ENCODE peak calls at places on chromosomes 4 and X, in seven cellular contexts. D is Karpas-422, J is PC-3, Y is SK-N-SH, I is GM23248, P is MM.1S, S is PC-9. L is an unnamed sample.

GRCh38 chr4:7266525-7267292 is 74.4 kb downstream of the SORCS2 start:
- DNase-seq in D (no peak), J (peak; percentile 90), Y (no peak), I (peak; percentile 96), P (no peak), S (peak; percentile 42), L (no peak)

GRCh38 chr4:140367738-140368137 is 5.7 kb upstream of the SCOC start:
- DNase-seq in D (no peak), J (peak; percentile 78), Y (no peak), I (peak; percentile 74), P (no peak), S (peak; percentile 76), L (no peak)

GRCh38 chrX:136321532-136321931 is 20.8 kb downstream of the ADGRG4 start:
- DNase-seq in D (no peak), J (no peak), Y (no peak), I (no peak), P (no peak), S (no peak), L (no peak)

GRCh38 chrX:115948018-115948923 is 222.3 kb upstream of the AGTR2 start:
- DNase-seq in D (peak; percentile 89), J (peak; percentile 67), Y (peak; percentile 47), I (no peak), P (peak; percentile 42), S (peak; percentile 21), L (no peak)

GRCh38 chrX:71996826-71997225 is 86.2 kb downstream of the NHSL2 start:
- DNase-seq in D (no peak), J (no peak), Y (no peak), I (peak; percentile 46), P (no peak), S (no peak), L (no peak)

GRCh38 chrX:136209016-136209738 is 42.0 kb downstream of the MAP7D3 start:
- DNase-seq in D (peak; percentile 75), J (peak; percentile 50), Y (peak; percentile 62), I (peak; percentile 72), P (peak; percentile 38), S (no peak), L (no peak)

GRCh38 chr4:3035674-3036073 is 38.7 kb downstream of the HTT-AS start:
- DNase-seq in D (no peak), J (no peak), Y (no peak), I (no peak), P (no peak), S (no peak), L (no peak)

GRCh38 chrX:63349307-63349706 is 1.8 kb downstream of the SPIN4 start:
- DNase-seq in D (peak; percentile 43), J (peak; percentile 14), Y (peak; percentile 6), I (no peak), P (no peak), S (no peak), L (peak; percentile 27)

GRCh38 chr4:7052313-7052712 is 9.1 kb downstream of the TADA2B start:
- DNase-seq in D (no peak), J (no peak), Y (no peak), I (no peak), P (no peak), S (no peak), L (no peak)

GRCh38 chrX:68934922-68935321 is 106.1 kb downstream of the EFNB1 start:
- DNase-seq in D (no peak), J (no peak), Y (no peak), I (no peak), P (no peak), S (no peak), L (no peak)

GRCh38 chrX:111083101-111083500 is 12.9 kb upstream of the PAK3 start:
- DNase-seq in D (no peak), J (no peak), Y (no peak), I (no peak), P (no peak), S (no peak), L (no peak)

GRCh38 chr4:148375581-148375980 is 66.6 kb downstream of the NR3C2 start:
- DNase-seq in D (no peak), J (no peak), Y (no peak), I (no peak), P (no peak), S (no peak), L (no peak)

GRCh38 chr4:183766140-183766539 is 107.0 kb downstream of the TRAPPC11 start:
- DNase-seq in D (no peak), J (no peak), Y (no peak), I (no peak), P (no peak), S (no peak), L (no peak)

DNA sequence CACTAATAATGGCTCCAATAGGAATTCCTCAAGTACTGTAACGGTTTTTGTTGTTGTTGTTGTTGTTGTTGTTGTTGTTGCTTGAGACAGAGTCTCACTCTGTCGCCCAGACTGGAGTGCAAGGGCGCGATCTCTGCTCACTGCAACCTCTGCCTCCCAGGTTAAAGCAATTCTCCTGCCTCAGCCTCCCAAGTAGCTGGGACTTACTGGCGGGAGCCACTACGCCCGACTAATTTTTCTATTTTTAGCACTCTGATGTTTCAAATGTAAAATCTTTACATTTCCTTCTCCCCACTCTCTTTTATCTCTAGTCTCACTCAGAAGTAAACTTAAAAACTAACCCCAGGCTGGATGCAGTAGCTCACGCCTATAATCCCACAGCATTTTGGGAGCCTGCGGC is 8.0 kb downstream of the ANKRD17 start:
- DNase-seq in D (no peak), J (no peak), Y (no peak), I (no peak), P (no peak), S (no peak), L (no peak)
- H4K20me1 ChIP-seq in D (peaks cover 76% of the 10 kb centered on the region), J (peaks cover 68% of the 10 kb centered on the region), Y (peaks cover 76% of the 10 kb centered on the region), I (peaks cover 39% of the 10 kb centered on the region), P (peaks cover 38% of the 10 kb centered on the region), S (peaks cover 91% of the 10 kb centered on the region), L (peaks cover 70% of the 10 kb centered on the region)

DNA sequence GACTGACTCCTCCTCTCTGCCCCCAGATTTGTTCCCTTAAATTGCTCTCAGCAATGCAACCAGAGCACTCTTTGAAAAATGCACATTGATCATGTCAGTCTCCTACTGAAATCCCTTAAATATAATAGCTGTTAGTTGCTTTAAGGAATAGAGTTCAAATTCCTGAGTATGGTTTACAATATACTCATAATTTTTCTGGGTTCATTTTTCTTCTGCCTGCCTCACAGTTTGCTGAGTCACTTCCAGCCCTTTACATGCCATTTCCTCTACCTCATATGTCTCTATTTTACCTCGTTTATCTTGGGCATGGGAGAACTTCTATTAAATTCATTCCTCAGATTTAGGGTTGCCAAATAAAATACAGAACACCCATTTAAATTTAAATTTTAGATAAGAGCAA is 582.8 kb upstream of the AADAT start:
- DNase-seq in D (no peak), J (peak; percentile 45), Y (no peak), I (peak; percentile 36), P (no peak), S (no peak), L (no peak)
- H3K9me2 ChIP-seq in D (no peaks in the 10 kb centered on the region), J (no peaks in the 10 kb centered on the region), Y (no peaks in the 10 kb centered on the region), I (no peaks in the 10 kb centered on the region), P (no peaks in the 10 kb centered on the region), S (no peaks in the 10 kb centered on the region), L (no peaks in the 10 kb centered on the region)

GRCh38 chrX:144333429-144333828 is 449.6 kb downstream of the UBE2NL start:
- DNase-seq in D (no peak), J (no peak), Y (no peak), I (no peak), P (no peak), S (no peak), L (no peak)

GRCh38 chrX:144335402-144335801 is 451.5 kb downstream of the UBE2NL start:
- DNase-seq in D (no peak), J (peak; percentile 12), Y (peak; percentile 2), I (no peak), P (no peak), S (no peak), L (no peak)

GRCh38 chrX:144334577-144334976 is 450.7 kb downstream of the UBE2NL start:
- DNase-seq in D (peak; percentile 68), J (peak; percentile 34), Y (peak; percentile 1), I (no peak), P (no peak), S (no peak), L (peak; percentile 7)
- H3K9me3 ChIP-seq in D (peaks cover 5% of the 10 kb centered on the region), J (no peaks in the 10 kb centered on the region), Y (no peaks in the 10 kb centered on the region), I (no peaks in the 10 kb centered on the region), P (no peaks in the 10 kb centered on the region), S (no peaks in the 10 kb centered on the region), L (no peaks in the 10 kb centered on the region)

DNA sequence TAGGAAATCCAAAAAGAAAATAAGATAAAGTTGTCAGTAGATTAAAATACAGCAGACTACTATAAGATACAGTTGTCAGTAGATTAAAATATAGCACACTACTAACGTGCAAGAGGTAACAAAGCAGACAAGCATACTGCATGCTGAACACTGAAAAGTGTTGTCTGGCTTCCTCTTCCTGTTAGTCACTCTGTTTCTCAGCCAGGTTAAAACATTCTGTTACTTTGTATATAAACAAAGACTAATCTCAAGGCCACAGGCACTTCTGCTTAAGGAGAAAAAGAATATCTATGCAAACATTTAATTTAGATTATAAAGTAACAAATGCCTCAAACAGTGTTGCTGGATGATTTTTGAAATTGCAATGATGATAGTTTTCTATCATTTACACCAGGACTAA is 41.0 kb upstream of the SCD5 start:
- DNase-seq in D (no peak), J (no peak), Y (no peak), I (peak; percentile 20), P (no peak), S (no peak), L (no peak)
- H4K20me1 ChIP-seq in D (no peaks in the 10 kb centered on the region), J (no peaks in the 10 kb centered on the region), Y (peaks cover 11% of the 10 kb centered on the region), I (no peaks in the 10 kb centered on the region), P (no peaks in the 10 kb centered on the region), S (no peaks in the 10 kb centered on the region), L (no peaks in the 10 kb centered on the region)